ENCODE peak calls at places on chromosomes 11 and 22, in four cellular contexts. F is H9, D is neuronal stem cell, N is mesenchymal stem cell. E is an unnamed sample.

GRCh38 chr11:28860898-28861297 is 752.7 kb downstream of the METTL15 start:
- DNase-seq in D (no peak), F (no peak), N (peak), E (peak)

GRCh38 chr11:95917188-95918036 is 6.5 kb downstream of the MTMR2 start:
- DNase-seq in N (no peak), F (no peak), D (no peak), E (peak)

GRCh38 chr22:49693416-49693815 is 134.3 kb downstream of the BRD1 start:
- DNase-seq in F (no peak), N (no peak), D (no peak), E (no peak)

GRCh38 chr11:4704054-4704789 is at the start of gene MMP26:
- DNase-seq in D (no peak), N (peak), F (peak), E (no peak)

GRCh38 chr11:31870609-31871309 is 59.6 kb upstream of the PAX6 start:
- DNase-seq in D (peak), F (peak), N (peak), E (peak)

GRCh38 chr11:65478411-65479183 is 20.2 kb upstream of the MALAT1 start:
- DNase-seq in D (no peak), F (no peak), N (no peak), E (peak)

GRCh38 chr11:35165416-35166368 is 26.7 kb downstream of the CD44 start:
- DNase-seq in N (peak), F (no peak), D (no peak), E (peak)

GRCh38 chr11:83220279-83220678 is 26.8 kb downstream of the ANKRD42 start:
- DNase-seq in N (no peak), F (no peak), D (no peak), E (no peak)

GRCh38 chr11:110093407-110094297 is 460 bp downstream of the ZC3H12C start:
- DNase-seq in D (peak), F (peak), N (peak), E (peak)

GRCh38 chr11:108734956-108735559 is 70.2 kb downstream of the DDX10 start:
- DNase-seq in D (no peak), F (no peak), N (peak), E (peak)

GRCh38 chr11:9038537-9038936 is 34.7 kb upstream of the NRIP3 start:
- DNase-seq in D (no peak), N (no peak), F (no peak), E (no peak)

GRCh38 chr11:131868769-131869482 is 498.5 kb downstream of the NTM start:
- DNase-seq in N (peak), F (no peak), D (no peak), E (peak)

GRCh38 chr11:113675003-113675471 is 31.1 kb downstream of the TMPRSS5 start:
- DNase-seq in F (no peak), N (peak), D (no peak), E (peak)

GRCh38 chr11:46913484-46913883 is 4.9 kb downstream of the LRP4 start:
- DNase-seq in F (no peak), N (peak), D (no peak), E (no peak)

GRCh38 chr11:68770781-68771180 is 19.5 kb upstream of the TESMIN start:
- DNase-seq in N (no peak), F (no peak), D (no peak), E (no peak)

GRCh38 chr11:65182258-65183170 is 786 bp downstream of the CAPN1 start:
- DNase-seq in N (peak), F (peak), D (no peak), E (no peak)

GRCh38 chr11:12184696-12185095 is 74.3 kb downstream of the MICAL2 start:
- DNase-seq in F (no peak), N (peak), D (no peak), E (peak)

GRCh38 chr11:61679301-61679700 is 890 bp upstream of the DAGLA start:
- DNase-seq in N (no peak), F (no peak), D (no peak), E (no peak)

GRCh38 chr11:60764879-60765278 is 8.2 kb downstream of the MS4A15 start:
- DNase-seq in D (no peak), N (no peak), F (no peak), E (no peak)

GRCh38 chr11:47391711-47392432 is 13.5 kb upstream of the SPI1 start:
- DNase-seq in F (no peak), N (no peak), D (no peak), E (no peak)

GRCh38 chr11:107785401-107785800 is 73.2 kb downstream of the SLC35F2 start:
- DNase-seq in N (peak), D (no peak), F (no peak), E (peak)

GRCh38 chr11:70603064-70603755 is 204.9 kb downstream of the CTTN start:
- DNase-seq in F (no peak), N (no peak), D (no peak), E (no peak)

GRCh38 chr22:20530368-20531153 is 23.2 kb downstream of the MED15 start:
- DNase-seq in F (no peak), D (no peak), N (peak), E (peak)

GRCh38 chr11:12842933-12843636 is 166.0 kb upstream of the RASSF10 start:
- DNase-seq in D (peak), F (no peak), N (peak), E (no peak)

GRCh38 chr11:115264278-115264677 is 239.9 kb downstream of the CADM1 start:
- DNase-seq in F (no peak), D (no peak), N (no peak), E (no peak)

GRCh38 chr11:10692716-10693115 is 839 bp downstream of the IRAG1 start:
- DNase-seq in D (no peak), F (no peak), N (no peak), E (no peak)

GRCh38 chr11:109267293-109268095 is 154.5 kb upstream of the C11orf87 start:
- DNase-seq in N (peak), D (no peak), F (no peak), E (no peak)

GRCh38 chr11:18427240-18427639 is 15.1 kb downstream of the LDHC start:
- DNase-seq in F (no peak), N (no peak), D (no peak), E (no peak)
- H2BK15ac ChIP-seq in F (no peak), N (no peak), D (no peak), E (no peak)

GRCh38 chr22:41589601-41590365 is at the start of gene PMM1:
- DNase-seq in N (peak), F (peak), D (peak), E (peak)
- H2AK5ac ChIP-seq in N (peak), F (no peak), D (peak), E (peak)

DNA sequence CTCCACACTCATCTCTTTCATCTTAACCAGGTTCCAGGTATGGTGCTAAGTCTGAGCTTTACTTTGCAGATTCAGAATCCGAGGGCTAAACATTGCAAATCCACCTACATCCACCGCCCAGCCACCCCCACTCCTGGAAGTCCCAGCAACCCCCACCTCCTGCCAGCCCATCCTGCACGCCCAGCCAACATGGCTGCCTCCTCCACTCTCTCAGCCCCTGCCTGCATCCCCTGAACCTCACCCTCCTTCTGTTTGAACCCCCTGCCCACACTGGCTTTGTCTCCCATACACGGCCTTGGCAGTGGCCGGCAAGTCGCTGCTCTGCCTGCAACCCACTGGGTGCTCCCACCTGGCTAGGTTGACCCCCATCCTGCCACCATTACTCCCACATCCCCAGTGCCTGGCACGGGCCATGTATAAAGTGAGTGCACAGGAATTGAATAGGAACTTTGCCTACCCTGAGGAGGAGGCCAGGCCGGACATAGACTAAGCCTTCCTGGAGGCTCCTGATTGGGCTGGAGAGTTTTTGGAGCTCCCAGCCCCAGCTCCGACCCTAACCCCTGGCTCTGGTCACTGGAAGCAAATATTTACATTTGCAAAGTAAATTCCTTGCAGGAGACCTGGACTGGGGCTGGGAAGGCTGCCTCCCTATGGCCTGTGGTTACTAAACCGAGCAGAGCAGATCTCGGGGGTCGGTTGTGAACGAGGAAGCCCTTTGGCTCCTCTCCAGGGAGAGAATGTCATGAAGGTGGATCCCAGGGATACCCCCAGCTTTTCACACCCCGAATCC is 14.4 kb downstream of the EMID1 start:
- DNase-seq in F (peak), D (no peak), N (no peak), E (no peak)
- H2BK15ac ChIP-seq in F (no peak), D (no peak), N (no peak), E (no peak)

GRCh38 chr11:73241300-73241699 is 23.2 kb downstream of the P2RY2 start:
- DNase-seq in F (no peak), N (no peak), D (no peak), E (no peak)
- H2AK5ac ChIP-seq in F (no peak), N (no peak), D (peak), E (peak)

DNA sequence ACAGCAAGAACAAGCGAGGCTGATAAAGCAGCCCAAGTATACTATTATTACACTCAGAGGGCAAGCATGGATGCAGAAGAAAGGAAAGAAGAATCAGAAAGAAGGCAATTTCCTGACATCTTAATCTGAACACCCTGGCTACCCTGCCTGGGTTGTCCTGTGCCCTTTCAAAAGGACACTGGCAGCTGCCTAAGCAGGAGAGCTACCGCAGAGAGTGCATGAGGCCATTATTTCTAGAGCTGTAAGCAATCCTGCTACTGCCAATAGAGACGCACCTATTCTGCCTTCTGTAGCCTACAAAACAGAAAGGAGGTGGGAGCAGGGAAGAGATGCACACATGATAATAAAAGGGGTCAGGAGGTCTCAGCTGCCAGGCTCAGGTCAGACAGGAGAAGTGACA is 254.0 kb downstream of the LARGE1 start:
- DNase-seq in N (no peak), F (no peak), D (no peak), E (no peak)
- H2BK15ac ChIP-seq in N (no peak), F (no peak), D (no peak), E (no peak)

GRCh38 chr11:122851366-122852011 is 13.2 kb downstream of the CRTAM start:
- DNase-seq in D (no peak), N (no peak), F (no peak), E (no peak)
- H2AK5ac ChIP-seq in D (no peak), N (peak), F (no peak), E (no peak)

GRCh38 chr22:36065775-36066544 is 37.3 kb upstream of the RBFOX2 start:
- DNase-seq in D (peak), F (peak), N (peak), E (peak)

GRCh38 chr22:36065462-36065774 is 36.8 kb upstream of the RBFOX2 start:
- DNase-seq in N (no peak), D (no peak), F (no peak), E (no peak)

GRCh38 chr22:36067237-36067558 is 38.6 kb upstream of the RBFOX2 start:
- DNase-seq in F (no peak), N (no peak), D (no peak), E (no peak)

GRCh38 chr22:36068776-36069344 is 40.2 kb upstream of the RBFOX2 start:
- DNase-seq in F (no peak), N (no peak), D (no peak), E (peak)

DNA sequence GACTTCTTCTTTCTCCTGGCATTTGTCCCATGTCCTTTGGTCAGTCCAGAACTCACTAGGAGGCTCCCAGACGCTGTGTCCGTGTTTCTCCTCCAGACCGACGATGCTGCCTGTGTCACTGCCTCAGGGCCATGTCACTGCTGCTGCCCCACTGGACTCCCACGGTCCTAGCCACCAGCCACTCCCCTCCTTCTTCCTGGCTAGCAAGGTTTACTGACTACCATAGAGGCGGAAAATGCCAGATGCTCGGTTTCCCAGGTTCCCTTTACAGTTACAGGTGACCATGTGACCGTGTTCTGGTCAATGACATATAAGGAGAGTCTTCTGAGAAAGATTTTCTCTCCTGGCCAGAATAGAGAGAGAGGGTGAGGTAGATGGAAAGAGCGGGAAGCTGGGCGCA is 40.7 kb upstream of the RBFOX2 start:
- DNase-seq in D (no peak), N (no peak), F (no peak), E (no peak)
- H2BK15ac ChIP-seq in D (no peak), N (no peak), F (no peak), E (no peak)

GRCh38 chr22:40856513-40857308 is at the start of the genes ST13 and XPNPEP3:
- DNase-seq in F (peak), N (peak), D (peak), E (peak)
- H2AK5ac ChIP-seq in F (no peak), N (peak), D (peak), E (peak)

DNA sequence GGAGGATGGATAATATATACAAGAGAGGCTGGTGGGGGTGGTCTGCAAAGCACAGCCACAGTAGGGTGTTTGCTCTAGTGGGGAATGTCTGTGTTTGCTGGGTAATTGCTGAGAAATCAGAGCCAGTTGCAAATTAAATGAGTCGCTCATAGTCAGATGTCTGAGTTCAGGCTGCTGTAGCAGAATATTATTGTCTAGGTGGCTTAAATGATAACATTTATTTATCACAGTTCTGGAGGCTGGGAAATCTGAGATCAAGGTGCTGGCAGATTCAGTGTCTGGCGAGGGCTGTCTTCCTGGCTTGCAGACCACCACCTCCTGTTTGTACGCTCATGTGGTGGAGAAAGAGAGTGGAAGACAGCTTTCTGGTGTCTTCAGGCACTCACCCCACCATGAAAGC is 168.0 kb downstream of the MYO18B start:
- DNase-seq in F (no peak), D (no peak), N (no peak), E (no peak)
- H2BK15ac ChIP-seq in F (no peak), D (no peak), N (no peak), E (no peak)